ENCODE peak calls at places on chromosomes 5 and 9, in eight cellular contexts. G, T, N, S, M, W, Z and K are unnamed samples.

GRCh38 chr5:116011046-116011445 is 21.2 kb upstream of the ARL14EPL start:
- DNase-seq in T (no peak), G (no peak), M (no peak), Z (no peak), W (no peak), S (no peak), N (no peak), K (no peak)

GRCh38 chr5:135130526-135131215 is 96.6 kb upstream of the PITX1 start:
- DNase-seq in M (no peak), W (no peak), Z (no peak), G (no peak), N (no peak), S (no peak), T (no peak), K (no peak)

GRCh38 chr5:115461506-115462290 is 82.9 kb downstream of the FEM1C start:
- DNase-seq in S (peak), Z (no peak), W (no peak), G (no peak), M (no peak), N (no peak), T (peak), K (no peak)

GRCh38 chr5:137758719-137759312 is 4.7 kb upstream of the HNRNPA0 start:
- DNase-seq in Z (no peak), T (no peak), M (no peak), W (no peak), S (peak), N (no peak), G (no peak), K (no peak)

GRCh38 chr9:14031015-14031414 is 282.9 kb downstream of the NFIB start:
- DNase-seq in G (peak), W (peak), N (no peak), Z (no peak), M (no peak), T (peak), S (peak), K (no peak)

GRCh38 chr9:25350011-25350410 is 328.2 kb downstream of the TUSC1 start:
- DNase-seq in T (no peak), M (no peak), S (peak), Z (no peak), N (no peak), G (no peak), W (no peak), K (no peak)

GRCh38 chr9:5442400-5443011 is 4.8 kb upstream of the PLGRKT start:
- DNase-seq in W (no peak), S (peak), G (no peak), M (peak), Z (peak), T (peak), N (peak), K (no peak)

GRCh38 chr9:94086961-94087360 is 2.7 kb downstream of the PTPDC1 start:
- DNase-seq in Z (no peak), W (no peak), S (peak), M (no peak), T (no peak), G (no peak), N (no peak), K (no peak)

GRCh38 chr5:32960340-32961065 is 249.4 kb downstream of the NPR3 start:
- DNase-seq in Z (no peak), W (no peak), S (peak), M (no peak), G (no peak), T (no peak), N (no peak), K (no peak)

GRCh38 chr5:134892282-134892681 is 12.6 kb upstream of the PCBD2 start:
- DNase-seq in N (no peak), S (no peak), M (no peak), Z (no peak), W (no peak), T (no peak), G (no peak), K (no peak)

GRCh38 chr5:90398726-90399125 is 10.8 kb downstream of the CETN3 start:
- DNase-seq in M (no peak), S (no peak), W (no peak), T (no peak), N (no peak), G (no peak), Z (no peak), K (no peak)

GRCh38 chr9:91591627-91592026 is 168.0 kb upstream of the NFIL3 start:
- DNase-seq in N (no peak), S (no peak), M (no peak), W (no peak), T (no peak), G (no peak), Z (no peak), K (no peak)

GRCh38 chr9:87667164-87667738 is 58.7 kb upstream of the CTSL start:
- DNase-seq in G (no peak), M (no peak), S (peak), Z (no peak), W (no peak), T (no peak), N (no peak), K (no peak)

GRCh38 chr5:43038523-43038989 is 1.6 kb downstream of the ANXA2R start:
- DNase-seq in S (no peak), Z (no peak), M (peak), G (no peak), W (no peak), T (peak), N (no peak), K (no peak)

GRCh38 chr5:154312000-154312399 is 121.5 kb downstream of the GALNT10 start:
- DNase-seq in G (no peak), N (no peak), T (no peak), S (no peak), M (no peak), Z (no peak), W (no peak), K (no peak)
- H3K4me3 ChIP-seq in G (no peak), N (no peak), T (no peak), S (no peak), M (no peak), Z (no peak), W (no peak), K (no peak)

GRCh38 chr9:127873223-127873691 is 4.2 kb downstream of the AK1 start:
- DNase-seq in Z (no peak), S (no peak), W (no peak), N (no peak), G (no peak), T (no peak), M (no peak), K (no peak)
- H3K4me3 ChIP-seq in Z (no peak), S (no peak), W (no peak), N (no peak), G (peak), T (no peak), M (no peak), K (no peak)

GRCh38 chr9:121700165-121700830 is 48.9 kb downstream of the DAB2IP start:
- DNase-seq in S (peak), W (peak), N (peak), M (peak), G (peak), Z (no peak), T (peak), K (no peak)
- H3K4me3 ChIP-seq in S (peak), W (no peak), N (peak), M (peak), G (peak), Z (peak), T (peak), K (peak)

GRCh38 chr9:123864291-123864690 is 65.6 kb downstream of the DENND1A start:
- DNase-seq in W (no peak), M (no peak), Z (no peak), N (no peak), S (no peak), G (no peak), T (no peak), K (no peak)
- H3K4me3 ChIP-seq in W (no peak), M (no peak), Z (no peak), N (no peak), S (no peak), G (no peak), T (no peak), K (no peak)

DNA sequence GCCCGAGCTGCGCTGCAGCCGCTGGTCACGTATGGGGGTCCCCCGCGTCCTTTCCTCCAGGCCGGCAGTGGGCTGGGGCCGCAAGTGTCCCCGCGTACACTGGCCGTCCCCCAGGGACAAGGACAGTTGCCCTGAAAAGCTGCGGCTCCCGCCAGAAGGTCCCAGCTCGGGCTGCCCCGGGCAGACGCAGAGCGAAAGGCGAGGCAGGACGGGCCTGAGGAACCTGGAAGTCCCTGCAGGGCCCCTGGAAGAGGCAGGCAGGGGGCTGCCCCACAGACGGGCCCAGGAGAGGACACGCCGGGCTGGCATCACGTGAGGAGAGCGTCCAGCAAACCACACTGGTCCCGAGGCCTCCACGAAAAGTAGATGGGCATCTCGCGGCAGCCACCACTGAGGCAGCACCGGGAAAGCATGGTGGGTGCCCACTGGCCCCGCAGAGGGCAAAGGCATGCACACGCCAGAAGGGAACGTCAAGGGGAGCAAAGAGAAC is 3.2 kb upstream of the NKD2 start:
- DNase-seq in S (no peak), Z (no peak), G (peak), W (no peak), T (no peak), M (no peak), N (peak), K (no peak)
- H3K4me3 ChIP-seq in S (no peak), Z (no peak), G (peak), W (no peak), T (no peak), M (no peak), N (peak), K (no peak)